ENCODE peak calls at places on chromosome 22, in seven cellular contexts. L is LoVo; H is NCI-H1436; K is iris pigment epithelial cell; S is fibroblast of lung; A is EH; J is CD8-positive, alpha-beta T cell. R is an unnamed sample.

GRCh38 chr22:40156001-40156516 is 21.7 kb upstream of the TNRC6B start:
- DNase-seq in A (peak), J (no peak), L (peak), S (peak), H (peak), K (peak), R (peak)

GRCh38 chr22:45231293-45231692 is 9.4 kb downstream of the KIAA0930 start:
- DNase-seq in J (no peak), S (no peak), L (no peak), K (no peak), A (no peak), H (no peak), R (no peak)

GRCh38 chr22:39462443-39463147 is 5.8 kb downstream of the MGAT3 start:
- DNase-seq in S (no peak), H (no peak), L (no peak), A (no peak), K (no peak), J (no peak), R (no peak)

GRCh38 chr22:25712661-25713400 is 29.2 kb upstream of the MYO18B start:
- DNase-seq in K (no peak), L (no peak), A (no peak), J (no peak), S (no peak), H (no peak), R (no peak)

GRCh38 chr22:26852176-26852575 is 194.8 kb downstream of the MIAT start:
- DNase-seq in H (no peak), A (no peak), L (no peak), S (no peak), J (no peak), K (no peak), R (peak)

GRCh38 chr22:25362215-25362882 is 142.9 kb downstream of the CRYBB2 start:
- DNase-seq in J (peak), A (peak), H (peak), K (peak), S (peak), L (peak), R (peak)

GRCh38 chr22:23293720-23294119 is 113.4 kb downstream of the BCR start:
- DNase-seq in H (no peak), S (no peak), L (no peak), K (no peak), A (no peak), J (no peak), R (no peak)

GRCh38 chr22:33315954-33316353 is 257.8 kb upstream of the SYN3 start:
- DNase-seq in H (no peak), A (no peak), L (no peak), S (no peak), J (no peak), K (no peak), R (no peak)

GRCh38 chr22:30196141-30196866 is 50.3 kb downstream of the LIF start:
- DNase-seq in J (peak), S (peak), L (peak), H (peak), A (peak), K (peak), R (peak)